ENCODE peak calls at places on chromosomes 12 and 14, in four cellular contexts. H is A549, Z is HepG2, K is K562. N is an unnamed sample.

GRCh38 chr14:104204660-104205149 is 66.3 kb downstream of the KIF26A start:
- DNase-seq in H (no peak), Z (no peak), K (no peak), N (no peak)

GRCh38 chr12:68406134-68406576 is 74.0 kb upstream of the MDM1 start:
- DNase-seq in H (peak), Z (peak), K (no peak), N (peak)

GRCh38 chr12:93908846-93909592 is 231.8 kb downstream of the CRADD start:
- DNase-seq in H (peak), Z (no peak), K (no peak), N (no peak)

GRCh38 chr14:50741571-50741970 is 73.5 kb upstream of the SAV1 start:
- DNase-seq in H (peak), Z (no peak), K (no peak), N (no peak)

GRCh38 chr14:79825046-79825521 is 386.2 kb downstream of the DIO2 start:
- DNase-seq in H (no peak), Z (no peak), K (no peak), N (no peak)

GRCh38 chr12:120592121-120593049 is 11.2 kb upstream of the POP5 start:
- DNase-seq in H (no peak), Z (no peak), K (peak), N (no peak)

GRCh38 chr12:69210661-69211060 is 28.7 kb upstream of the CPSF6 start:
- DNase-seq in H (no peak), Z (no peak), K (no peak), N (no peak)

GRCh38 chr12:67482751-67483661 is 165.5 kb upstream of the DYRK2 start:
- DNase-seq in H (no peak), Z (no peak), K (no peak), N (no peak)

GRCh38 chr14:38302034-38302433 is 46.1 kb upstream of the CLEC14A start:
- DNase-seq in H (no peak), Z (no peak), K (no peak), N (no peak)

GRCh38 chr12:123033392-123034021 is 53.0 kb downstream of the ARL6IP4 start:
- DNase-seq in H (no peak), Z (no peak), K (peak), N (no peak)

GRCh38 chr14:52848626-52849025 is 57.2 kb upstream of the GNPNAT1 start:
- DNase-seq in H (no peak), Z (no peak), K (no peak), N (no peak)

GRCh38 chr12:13595536-13596450 is 385.6 kb downstream of the GRIN2B start:
- DNase-seq in H (no peak), Z (no peak), K (no peak), N (peak)

GRCh38 chr12:114408881-114409795 is 3.2 kb upstream of the TBX5 start:
- DNase-seq in H (no peak), Z (no peak), K (no peak), N (peak)

GRCh38 chr12:51521554-51522276 is 69.3 kb upstream of the SCN8A start:
- DNase-seq in H (no peak), Z (no peak), K (no peak), N (no peak)

GRCh38 chr14:102544034-102544744 is 34.6 kb upstream of the ANKRD9 start:
- DNase-seq in H (no peak), Z (peak), K (no peak), N (peak)

GRCh38 chr14:101476931-101477553 is 84.3 kb upstream of the DIO3 start:
- DNase-seq in H (peak), Z (peak), K (no peak), N (peak)

GRCh38 chr12:19894049-19894448 is 454.8 kb downstream of the AEBP2 start:
- DNase-seq in H (no peak), Z (no peak), K (no peak), N (no peak)

GRCh38 chr14:99846808-99847207 is 53.6 kb downstream of the EML1 start:
- DNase-seq in H (no peak), Z (no peak), K (no peak), N (no peak)

GRCh38 chr12:80778005-80778541 is 61.4 kb downstream of the MYF5 start:
- DNase-seq in H (peak), Z (peak), K (no peak), N (no peak)

GRCh38 chr14:71703477-71703876 is 228.8 kb upstream of the RGS6 start:
- DNase-seq in H (no peak), Z (no peak), K (no peak), N (no peak)

GRCh38 chr12:27595231-27595642 is 71.2 kb downstream of the PPFIBP1 start:
- DNase-seq in H (peak), Z (peak), K (no peak), N (no peak)

GRCh38 chr14:50947446-50947845 is 3.2 kb upstream of the PYGL start:
- DNase-seq in H (no peak), Z (peak), K (no peak), N (no peak)

GRCh38 chr12:109777544-109777943 is 55.7 kb downstream of the TRPV4 start:
- DNase-seq in H (peak), Z (peak), K (peak), N (no peak)

GRCh38 chr12:3164454-3165310 is 87.5 kb downstream of the TSPAN9 start:
- DNase-seq in H (no peak), Z (peak), K (no peak), N (no peak)

GRCh38 chr14:29061702-29062101 is 295.1 kb downstream of the FOXG1 start:
- DNase-seq in H (no peak), Z (no peak), K (no peak), N (no peak)

GRCh38 chr12:103762473-103762872 is 78.6 kb downstream of the NT5DC3 start:
- DNase-seq in H (no peak), Z (no peak), K (no peak), N (no peak)

GRCh38 chr12:59452746-59453145 is 143.1 kb upstream of the SLC16A7 start:
- DNase-seq in H (no peak), Z (no peak), K (no peak), N (no peak)

GRCh38 chr12:107774349-107775029 is at the start of gene ASCL4:
- DNase-seq in H (no peak), Z (no peak), K (no peak), N (no peak)

GRCh38 chr14:62308927-62309326 is 546.7 kb downstream of the SNAPC1 start:
- DNase-seq in H (no peak), Z (no peak), K (no peak), N (no peak)

GRCh38 chr12:125135906-125136305 is 70.7 kb downstream of the AACS start:
- DNase-seq in H (no peak), Z (no peak), K (no peak), N (no peak)

GRCh38 chr12:125140918-125141573 is 75.8 kb downstream of the AACS start:
- DNase-seq in H (peak), Z (no peak), K (no peak), N (no peak)

GRCh38 chr12:125136702-125137101 is 71.5 kb downstream of the AACS start:
- DNase-seq in H (no peak), Z (no peak), K (no peak), N (no peak)

GRCh38 chr12:125140239-125140917 is 75.1 kb downstream of the AACS start:
- DNase-seq in H (peak), Z (no peak), K (no peak), N (peak)

DNA sequence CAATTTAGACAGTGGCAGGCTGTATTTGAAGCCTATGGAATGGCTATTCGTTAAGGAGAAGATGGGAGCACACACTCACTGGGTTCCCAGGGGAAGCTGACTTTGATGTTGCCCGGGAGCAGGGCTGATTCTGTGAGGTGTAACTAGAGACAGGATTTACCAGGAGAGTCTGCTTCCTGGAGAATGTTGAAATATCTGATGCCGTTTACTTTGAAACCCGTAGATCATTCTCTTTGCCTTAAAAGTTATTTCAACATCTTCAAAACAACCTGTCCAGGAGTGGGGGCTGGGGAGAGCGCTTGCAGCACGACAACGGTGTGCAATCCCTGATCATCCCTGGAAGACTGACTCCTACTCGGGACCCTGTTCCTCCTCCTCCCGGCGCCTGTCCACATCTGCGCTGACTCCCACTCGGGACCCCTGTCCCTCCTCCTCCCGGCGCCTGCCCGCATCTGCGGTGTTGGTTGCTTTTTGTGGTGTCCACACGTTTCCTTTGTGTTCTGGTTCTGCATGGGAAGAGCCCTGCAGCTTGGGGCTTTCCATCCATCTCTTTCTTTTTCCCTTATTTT is 72.6 kb downstream of the AACS start:
- DNase-seq in H (no peak), Z (peak), K (no peak), N (no peak)
- TF ChIP-seq HMGXB4 in H (no peak), Z (no peak), K (no peak), N (no peak)

GRCh38 chr12:101361455-101361854 is 46.1 kb downstream of the ARL1 start:
- DNase-seq in H (no peak), Z (no peak), K (no peak), N (no peak)

GRCh38 chr12:101351682-101352081 is 55.9 kb downstream of the ARL1 start:
- DNase-seq in H (no peak), Z (no peak), K (no peak), N (no peak)

DNA sequence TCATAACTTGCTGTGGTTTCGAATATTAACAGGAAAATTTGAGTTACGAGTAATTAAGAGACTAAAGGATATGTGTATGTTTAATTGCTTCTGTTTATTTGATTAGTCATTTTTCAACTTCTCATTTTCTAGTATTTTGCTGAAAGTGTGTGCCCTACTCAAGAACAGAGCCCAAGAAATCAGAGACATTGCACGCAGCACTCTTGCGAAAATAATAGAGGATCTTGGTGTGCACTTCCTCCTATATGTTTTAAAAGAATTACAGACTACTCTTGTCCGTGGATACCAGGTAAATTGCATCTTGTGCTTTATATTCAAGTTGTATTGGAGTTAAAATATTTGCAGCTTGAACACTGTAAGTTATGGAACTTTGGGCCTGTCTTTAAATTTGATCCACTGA is 50.8 kb downstream of the ARL1 start:
- DNase-seq in H (no peak), Z (no peak), K (no peak), N (no peak)
- TF ChIP-seq HMGXB4 in H (no peak), Z (no peak), K (no peak), N (no peak)

GRCh38 chr14:105857223-105857815 is 330.9 kb downstream of the TMEM121 start:
- DNase-seq in H (no peak), Z (no peak), K (no peak), N (no peak)
- TF ChIP-seq HMGXB4 in H (no peak), Z (no peak), K (no peak), N (no peak)

GRCh38 chr12:33247625-33248024 is 192.0 kb downstream of the SYT10 start:
- DNase-seq in H (no peak), Z (no peak), K (no peak), N (no peak)

GRCh38 chr12:33248364-33248763 is 191.3 kb downstream of the SYT10 start:
- DNase-seq in H (no peak), Z (no peak), K (no peak), N (no peak)

GRCh38 chr12:33245459-33245858 is 194.2 kb downstream of the SYT10 start:
- DNase-seq in H (no peak), Z (no peak), K (no peak), N (no peak)
- TF ChIP-seq HMGXB4 in H (no peak), Z (no peak), K (no peak), N (no peak)

DNA sequence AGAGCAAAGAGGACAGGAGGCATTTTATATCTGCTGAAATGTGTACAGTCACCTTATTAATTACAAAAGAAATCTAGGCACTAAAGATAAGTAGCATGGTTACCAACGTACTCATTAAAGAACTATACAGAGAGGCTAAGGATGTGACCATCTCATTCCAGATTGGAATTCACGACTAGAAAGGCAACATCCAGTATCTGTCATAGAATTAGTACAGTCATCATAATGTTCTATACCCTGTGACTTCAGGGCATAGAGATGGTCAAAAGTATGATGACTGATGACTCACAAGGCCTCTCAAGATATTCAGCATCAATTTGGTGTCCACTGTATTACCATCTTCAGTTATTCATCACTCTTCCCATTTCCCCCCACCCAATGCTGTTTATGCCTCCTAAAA is 144.0 kb upstream of the PLEKHG7 start:
- DNase-seq in H (no peak), Z (no peak), K (no peak), N (no peak)
- TF ChIP-seq HMGXB4 in H (no peak), Z (no peak), K (no peak), N (no peak)